ENCODE peak calls at places on chromosome 6, in eight cellular contexts. E is uterus, U is spleen, Z is adrenal gland, S is lower leg skin, L is Peyer's patch, N is body of pancreas, Q is erythroblast. D is an unnamed sample.

GRCh38 chr6:13681305-13682061 is 30.2 kb downstream of the RANBP9 start:
- DNase-seq in Z (no peak), S (no peak), E (no peak), Q (no peak), U (no peak), N (no peak), L (no peak), D (no peak)

GRCh38 chr6:167898673-167899311 is 72.1 kb downstream of the AFDN start:
- DNase-seq in E (no peak), N (no peak), Q (peak), Z (no peak), L (no peak), U (no peak), S (no peak), D (no peak)

GRCh38 chr6:37602801-37603200 is 94.9 kb downstream of the MDGA1 start:
- DNase-seq in L (no peak), N (no peak), E (no peak), U (no peak), Z (no peak), Q (no peak), S (no peak), D (no peak)

GRCh38 chr6:132140150-132140549 is 189.0 kb upstream of the CCN2 start:
- DNase-seq in U (no peak), S (no peak), L (no peak), N (no peak), Q (no peak), E (no peak), Z (no peak), D (no peak)

GRCh38 chr6:22451960-22452359 is 117.4 kb upstream of the HDGFL1 start:
- DNase-seq in Z (no peak), S (no peak), Q (no peak), E (no peak), L (no peak), U (no peak), N (no peak), D (no peak)

GRCh38 chr6:77463881-77464867 is 883 bp upstream of the HTR1B start:
- DNase-seq in E (no peak), U (no peak), N (no peak), Q (no peak), S (peak), Z (no peak), L (no peak), D (no peak)

GRCh38 chr6:4059115-4059777 is 19.7 kb downstream of the FAM217A start:
- DNase-seq in N (no peak), Q (no peak), U (no peak), Z (no peak), S (no peak), L (no peak), E (no peak), D (peak)

GRCh38 chr6:158926429-158926828 is 73.6 kb downstream of the RSPH3 start:
- DNase-seq in Q (no peak), N (no peak), E (no peak), U (no peak), S (no peak), L (no peak), Z (no peak), D (no peak)

GRCh38 chr6:18410412-18410811 is 23.3 kb downstream of the RNF144B start:
- DNase-seq in Q (no peak), E (no peak), U (no peak), Z (no peak), N (no peak), S (no peak), L (no peak), D (no peak)

GRCh38 chr6:15351631-15352030 is 105.8 kb downstream of the JARID2 start:
- DNase-seq in L (no peak), U (no peak), N (no peak), Z (peak), E (peak), S (no peak), Q (peak), D (peak)

GRCh38 chr6:55034752-55035151 is 139.6 kb upstream of the HCRTR2 start:
- DNase-seq in L (no peak), E (no peak), U (no peak), Z (no peak), Q (no peak), S (no peak), N (no peak), D (no peak)

GRCh38 chr6:158474961-158475343 is 84.9 kb upstream of the TMEM181 start:
- DNase-seq in Z (no peak), N (no peak), S (no peak), L (no peak), E (no peak), U (no peak), Q (no peak), D (no peak)

GRCh38 chr6:108133594-108134179 is 32.1 kb upstream of the NR2E1 start:
- DNase-seq in N (peak), Z (peak), S (peak), Q (peak), L (no peak), U (peak), E (peak), D (peak)

GRCh38 chr6:153781306-153781705 is 257.7 kb upstream of the OPRM1 start:
- DNase-seq in U (no peak), S (no peak), L (no peak), E (no peak), Q (no peak), N (no peak), Z (no peak), D (no peak)

GRCh38 chr6:38784506-38785235 is 69.6 kb downstream of the DNAH8 start:
- DNase-seq in L (no peak), E (no peak), N (no peak), S (no peak), U (no peak), Q (no peak), Z (no peak), D (no peak)

GRCh38 chr6:37560737-37561103 is 61.0 kb upstream of the CCDC167 start:
- DNase-seq in Z (no peak), U (no peak), S (no peak), Q (no peak), N (no peak), E (no peak), L (no peak), D (no peak)

GRCh38 chr6:37603284-37603683 is 94.4 kb downstream of the MDGA1 start:
- DNase-seq in E (no peak), L (no peak), U (no peak), Z (no peak), S (no peak), Q (no peak), N (no peak), D (no peak)

GRCh38 chr6:151071295-151071694 is 168.5 kb upstream of the AKAP12 start:
- DNase-seq in L (no peak), Z (peak), E (peak), N (no peak), S (no peak), Q (no peak), U (no peak), D (peak)

GRCh38 chr6:136822051-136822378 is 377 bp upstream of the PEX7 start:
- DNase-seq in Z (peak), L (peak), Q (no peak), U (no peak), E (no peak), N (no peak), S (no peak), D (no peak)

DNA sequence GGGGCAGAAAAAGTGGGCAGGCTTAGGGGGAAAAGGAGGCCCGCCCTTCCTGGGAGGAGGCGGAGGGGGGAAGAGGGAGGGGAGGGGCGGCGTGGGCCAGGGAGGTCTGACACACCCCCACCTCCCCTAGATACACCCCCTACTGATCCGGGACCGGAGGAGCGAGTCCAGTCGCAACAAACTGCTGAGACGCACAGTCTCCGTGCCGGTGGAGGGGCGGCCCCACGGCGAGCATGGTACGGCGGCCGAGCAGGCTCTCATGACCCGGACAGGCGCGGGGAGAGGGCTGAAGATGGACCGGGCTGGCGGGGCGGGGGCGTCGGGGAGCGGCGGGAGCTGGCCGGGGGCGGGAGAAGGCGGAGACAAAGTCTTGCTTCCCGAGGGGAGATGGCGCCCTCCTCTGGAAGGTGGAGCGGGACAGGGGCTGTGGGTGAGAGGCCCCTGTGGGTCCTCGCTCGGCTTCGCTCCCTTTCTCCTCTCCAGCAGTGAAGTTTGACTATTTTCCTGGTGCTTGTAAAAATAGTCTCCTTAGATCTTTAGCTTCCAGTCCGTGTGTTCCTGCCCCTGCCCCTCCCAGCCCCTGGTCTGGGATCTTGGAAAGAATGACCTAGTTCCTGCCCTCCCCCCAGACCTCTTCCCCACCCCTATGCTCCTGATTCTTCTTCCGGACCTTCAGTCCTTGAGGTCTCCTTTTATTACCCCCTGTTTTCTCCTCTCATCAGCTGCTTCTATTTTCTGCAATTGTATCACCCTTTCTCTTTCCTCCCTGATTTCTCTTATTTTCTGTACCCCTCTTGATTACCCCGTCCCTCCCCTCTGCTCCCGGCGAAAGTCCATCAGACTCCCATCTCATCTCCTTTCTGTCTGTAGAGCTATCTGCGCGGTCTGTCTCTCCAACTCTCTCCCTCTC is 6.1 kb downstream of the SYNGAP1 start:
- DNase-seq in Q (peak), N (peak), S (peak), Z (peak), E (peak), U (peak), L (peak), D (peak)
- TF ChIP-seq POLR2A in Q (peak), N (no peak), S (no peak), Z (peak), E (peak), U (no peak), L (no peak), D (peak)

GRCh38 chr6:145091102-145091826 is 644.1 kb downstream of the EPM2A start:
- DNase-seq in Z (no peak), U (no peak), N (no peak), S (no peak), E (no peak), L (no peak), Q (no peak), D (no peak)
- TF ChIP-seq POLR2A in Z (no peak), U (no peak), N (no peak), S (no peak), E (no peak), L (no peak), Q (no peak), D (no peak)

GRCh38 chr6:30670760-30671527 is 1.9 kb downstream of the DHX16 start:
- DNase-seq in N (no peak), Q (no peak), S (no peak), E (no peak), Z (no peak), L (no peak), U (no peak), D (no peak)

GRCh38 chr6:30676660-30677270 is 4.0 kb upstream of the DHX16 start:
- DNase-seq in E (no peak), U (peak), Q (no peak), S (no peak), N (no peak), L (no peak), Z (no peak), D (no peak)

GRCh38 chr6:30672445-30673253 is at the start of gene DHX16:
- DNase-seq in Z (peak), N (peak), S (peak), L (peak), Q (peak), E (peak), U (peak), D (peak)
- TF ChIP-seq POLR2A in Z (peak), N (no peak), S (no peak), L (peak), Q (peak), E (peak), U (peak), D (peak)

DNA sequence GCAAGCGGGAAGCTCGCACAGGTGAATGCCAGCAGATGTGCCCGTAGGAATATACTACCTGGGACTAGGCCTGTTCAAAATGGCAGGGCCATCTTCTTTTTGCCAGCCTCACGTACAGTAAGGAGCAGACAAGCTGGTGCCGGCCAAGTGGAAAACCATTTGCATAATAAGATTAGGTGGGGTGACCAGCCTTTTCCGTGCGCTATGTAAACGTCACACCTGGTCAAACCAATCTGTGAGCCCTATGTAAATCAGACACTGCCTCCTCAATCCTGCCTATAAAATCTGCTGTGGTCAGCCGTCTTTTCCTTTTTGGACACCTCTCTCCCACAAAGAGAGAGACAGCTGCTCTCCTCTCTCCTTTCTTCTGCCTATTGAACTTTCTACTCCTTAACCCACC is 60.8 kb upstream of the TMEM30A start:
- DNase-seq in Q (no peak), Z (no peak), L (no peak), E (no peak), U (no peak), S (no peak), N (no peak), D (no peak)
- TF ChIP-seq POLR2A in Q (no peak), Z (no peak), L (no peak), E (no peak), U (no peak), S (no peak), N (no peak), D (no peak)

GRCh38 chr6:6655805-6656251 is 67.3 kb downstream of the LY86 start:
- DNase-seq in E (no peak), U (no peak), L (no peak), S (no peak), N (no peak), Z (no peak), Q (no peak), D (no peak)
- TF ChIP-seq POLR2A in E (no peak), U (no peak), L (no peak), S (no peak), N (no peak), Z (no peak), Q (no peak), D (no peak)